ENCODE peak calls at places on chromosome 13, in nine cellular contexts. L is fibroblast of the aortic adventitia, Y is heart left ventricle, T is IMR-90, V is thyroid gland, K is cardiac fibroblast, O is mucosa of descending colon, H is LNCaP clone FGC, J is aorta. S is an unnamed sample.
A peak's percentile ranks its signal among the peaks of the same experiment; 100 is the strongest.

GRCh38 chr13:114116734-114117133 is 15.7 kb downstream of the RASA3 start:
- DNase-seq in L (no peak), Y (no peak), T (no peak), V (no peak), K (no peak), O (no peak), H (no peak), J (peak; percentile 16), S (no peak)

GRCh38 chr13:43473437-43473836 is 313.3 kb downstream of the ENOX1 start:
- DNase-seq in L (peak; percentile 28), Y (no peak), T (no peak), V (no peak), K (peak; percentile 23), O (no peak), H (no peak), J (no peak), S (no peak)

GRCh38 chr13:34364633-34365032 is 546.7 kb downstream of the RFC3 start:
- DNase-seq in L (no peak), Y (no peak), T (peak; percentile 16), V (peak; percentile 5), K (peak; percentile 26), O (no peak), H (no peak), J (no peak), S (no peak)

GRCh38 chr13:80612804-80613203 is 271.9 kb upstream of the SPRY2 start:
- DNase-seq in L (no peak), Y (no peak), T (no peak), V (no peak), K (no peak), O (no peak), H (no peak), J (no peak), S (peak; percentile 2)

GRCh38 chr13:42364613-42365000 is 92.7 kb downstream of the AKAP11 start:
- DNase-seq in L (no peak), Y (no peak), T (no peak), V (no peak), K (no peak), O (no peak), H (no peak), J (no peak), S (peak; percentile 16)

GRCh38 chr13:44129418-44129817 is 244.2 kb upstream of the SERP2 start:
- DNase-seq in L (no peak), Y (no peak), T (no peak), V (no peak), K (no peak), O (no peak), H (no peak), J (no peak), S (no peak)

GRCh38 chr13:32246468-32246867 is 68.7 kb downstream of the ZAR1L start:
- DNase-seq in L (peak; percentile 76), Y (peak; percentile 73), T (peak; percentile 76), V (peak; percentile 60), K (peak; percentile 86), O (peak; percentile 71), H (peak; percentile 27), J (peak; percentile 78), S (peak; percentile 69)

GRCh38 chr13:101627556-101627943 is 175.1 kb downstream of the ITGBL1 start:
- DNase-seq in L (peak; percentile 47), Y (no peak), T (peak; percentile 18), V (no peak), K (no peak), O (no peak), H (no peak), J (no peak), S (no peak)

GRCh38 chr13:51829236-51829899 is 15.6 kb downstream of the TMEM272 start:
- DNase-seq in L (no peak), Y (no peak), T (no peak), V (no peak), K (no peak), O (no peak), H (no peak), J (no peak), S (no peak)

GRCh38 chr13:99314640-99315176 is 7.5 kb upstream of the GPR183 start:
- DNase-seq in L (no peak), Y (no peak), T (peak; percentile 28), V (no peak), K (peak; percentile 39), O (no peak), H (no peak), J (no peak), S (no peak)

GRCh38 chr13:114275309-114275708 is 6.1 kb upstream of the UPF3A start:
- DNase-seq in L (no peak), Y (no peak), T (no peak), V (no peak), K (no peak), O (peak; percentile 24), H (no peak), J (no peak), S (no peak)

GRCh38 chr13:23956106-23956505 is 58.8 kb upstream of the C1QTNF9B start:
- DNase-seq in L (peak; percentile 52), Y (no peak), T (peak; percentile 55), V (no peak), K (peak; percentile 35), O (peak; percentile 47), H (no peak), J (no peak), S (no peak)

GRCh38 chr13:50512602-50513527 is 330.6 kb downstream of the DLEU7 start:
- DNase-seq in L (peak; percentile 66), Y (peak; percentile 68), T (peak; percentile 61), V (peak; percentile 61), K (peak; percentile 60), O (peak; percentile 76), H (peak; percentile 78), J (peak; percentile 79), S (no peak)

GRCh38 chr13:51066091-51066831 is 44.8 kb downstream of the C13orf42 start:
- DNase-seq in L (no peak), Y (no peak), T (peak; percentile 4), V (no peak), K (no peak), O (peak; percentile 16), H (no peak), J (no peak), S (peak; percentile 34)

GRCh38 chr13:52921194-52921593 is 72.8 kb upstream of the PCDH8 start:
- DNase-seq in L (no peak), Y (no peak), T (no peak), V (no peak), K (no peak), O (peak; percentile 12), H (no peak), J (no peak), S (no peak)

GRCh38 chr13:27024781-27025492 is 146.7 kb downstream of the USP12 start:
- DNase-seq in L (no peak), Y (no peak), T (no peak), V (no peak), K (no peak), O (no peak), H (no peak), J (no peak), S (no peak)

GRCh38 chr13:110907951-110908898 is 6.6 kb downstream of the ANKRD10 start:
- DNase-seq in L (peak; percentile 35), Y (no peak), T (peak; percentile 72), V (peak; percentile 42), K (peak; percentile 49), O (peak; percentile 74), H (no peak), J (no peak), S (peak; percentile 61)

GRCh38 chr13:112254900-112255299 is 121.3 kb upstream of the SPACA7 start:
- DNase-seq in L (no peak), Y (no peak), T (no peak), V (no peak), K (no peak), O (no peak), H (no peak), J (no peak), S (no peak)

GRCh38 chr13:73720216-73720840 is 413.9 kb downstream of the KLF12 start:
- DNase-seq in L (no peak), Y (no peak), T (peak; percentile 11), V (no peak), K (no peak), O (no peak), H (no peak), J (no peak), S (no peak)

GRCh38 chr13:59776924-59777690 is 386.6 kb downstream of the DIAPH3 start:
- DNase-seq in L (peak; percentile 93), Y (no peak), T (peak; percentile 90), V (no peak), K (peak; percentile 81), O (no peak), H (no peak), J (no peak), S (no peak)

GRCh38 chr13:46667687-46668281 is 114.8 kb downstream of the LRCH1 start:
- DNase-seq in L (peak; percentile 48), Y (no peak), T (no peak), V (no peak), K (peak; percentile 33), O (no peak), H (no peak), J (no peak), S (no peak)
- H3K4me3 ChIP-seq in L (peak overlapping the region; percentile 59), Y (peak overlapping the region; percentile 26), T (peak overlapping the region; percentile 50), V (no peak overlapping the region), K (peak overlapping the region; percentile 16), O (no peak overlapping the region), H (no peak overlapping the region), J (no peak overlapping the region), S (no peak overlapping the region)

DNA sequence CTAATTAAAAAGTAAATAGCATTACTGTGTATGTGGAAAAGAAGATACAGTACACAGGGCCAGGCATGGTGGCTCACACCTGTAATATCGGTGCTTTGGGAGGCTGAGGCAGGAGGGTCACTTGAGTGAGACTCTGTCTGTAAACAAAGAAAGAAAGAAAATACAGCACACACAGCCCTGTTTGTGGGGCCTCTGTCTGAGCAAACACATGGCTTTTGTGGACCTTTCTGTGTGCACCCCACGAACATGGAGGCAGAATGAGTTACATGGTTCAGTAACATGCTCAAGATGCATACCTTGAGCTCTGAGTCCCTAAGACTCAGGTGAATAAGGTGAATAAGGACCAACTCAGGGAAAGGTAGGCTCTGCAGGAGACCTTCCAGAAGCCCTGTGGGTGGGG is 20.0 kb upstream of the AMER2 start:
- DNase-seq in L (no peak), Y (no peak), T (no peak), V (no peak), K (no peak), O (no peak), H (no peak), J (no peak), S (no peak)
- H3K4me3 ChIP-seq in L (no peak overlapping the region), Y (no peak overlapping the region), T (no peak overlapping the region), V (no peak overlapping the region), K (no peak overlapping the region), O (no peak overlapping the region), H (no peak overlapping the region), J (no peak overlapping the region), S (no peak overlapping the region)

GRCh38 chr13:40580566-40581276 is 85.7 kb downstream of the FOXO1 start:
- DNase-seq in L (no peak), Y (no peak), T (no peak), V (peak; percentile 60), K (peak; percentile 39), O (no peak), H (no peak), J (no peak), S (no peak)
- H3K4me3 ChIP-seq in L (no peak overlapping the region), Y (no peak overlapping the region), T (no peak overlapping the region), V (no peak overlapping the region), K (no peak overlapping the region), O (no peak overlapping the region), H (no peak overlapping the region), J (no peak overlapping the region), S (no peak overlapping the region)

DNA sequence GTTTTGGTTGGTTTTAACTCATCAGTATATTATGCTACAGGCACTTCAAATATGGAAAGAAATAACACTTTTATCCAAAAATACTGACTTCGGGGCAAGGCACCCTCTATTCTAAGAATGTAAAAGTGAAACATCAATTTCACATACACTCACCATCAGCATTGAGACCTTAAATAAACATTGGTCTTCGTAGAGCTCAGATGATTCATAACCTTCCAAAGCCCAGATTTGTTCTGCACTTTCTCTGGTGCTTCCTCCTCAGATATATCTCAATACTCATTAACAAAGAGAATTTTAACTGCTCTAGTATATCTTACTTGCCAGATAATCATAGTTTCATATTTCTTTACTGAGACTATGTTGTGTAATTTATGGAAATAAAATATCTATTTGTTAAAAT is 794.3 kb downstream of the LIG4 start:
- DNase-seq in L (peak; percentile 22), Y (no peak), T (peak; percentile 75), V (no peak), K (peak; percentile 16), O (no peak), H (no peak), J (no peak), S (no peak)
- H3K4me3 ChIP-seq in L (no peak overlapping the region), Y (no peak overlapping the region), T (no peak overlapping the region), V (no peak overlapping the region), K (no peak overlapping the region), O (no peak overlapping the region), H (no peak overlapping the region), J (no peak overlapping the region), S (no peak overlapping the region)

S was measured in H7.